ENCODE peak calls at places on chromosomes 1 and 21, in nine cellular contexts. L is heart right ventricle; F is cardiac muscle cell; J is CD8-positive, alpha-beta T cell; Y is cardiac fibroblast; V is thyroid gland; X is mucosa of descending colon; H is fibroblast of lung; Z is tibial nerve. D is an unnamed sample.

GRCh38 chr1:159826436-159827101 is at the start of gene SLAMF8:
- DNase-seq in L (no peak), F (no peak), J (peak), Y (no peak), V (peak), X (peak), H (no peak), Z (peak), D (peak)

GRCh38 chr1:26302733-26303405 is 3.6 kb downstream of the UBXN11 start:
- DNase-seq in L (no peak), F (no peak), J (no peak), Y (peak), V (no peak), X (no peak), H (peak), Z (no peak), D (no peak)

GRCh38 chr1:168428063-168428731 is 115.6 kb downstream of the XCL2 start:
- DNase-seq in L (peak), F (peak), J (no peak), Y (peak), V (no peak), X (no peak), H (peak), Z (no peak), D (peak)

GRCh38 chr1:220294754-220295419 is 22.6 kb upstream of the RAB3GAP2 start:
- DNase-seq in L (no peak), F (no peak), J (no peak), Y (no peak), V (no peak), X (no peak), H (peak), Z (no peak), D (no peak)

GRCh38 chr1:223712856-223713494 is 636 bp downstream of the CAPN2 start:
- DNase-seq in L (peak), F (peak), J (peak), Y (no peak), V (peak), X (peak), H (no peak), Z (peak), D (no peak)

GRCh38 chr21:38942617-38943245 is 137.0 kb downstream of the ETS2 start:
- DNase-seq in L (no peak), F (no peak), J (no peak), Y (no peak), V (no peak), X (no peak), H (no peak), Z (no peak), D (no peak)

GRCh38 chr1:215273838-215274516 is 191.4 kb downstream of the KCNK2 start:
- DNase-seq in L (no peak), F (no peak), J (no peak), Y (peak), V (no peak), X (no peak), H (peak), Z (no peak), D (no peak)

GRCh38 chr1:47347735-47348134 is 14.1 kb downstream of the CMPK1 start:
- DNase-seq in L (no peak), F (no peak), J (no peak), Y (no peak), V (no peak), X (no peak), H (no peak), Z (no peak), D (no peak)

GRCh38 chr1:165884690-165885304 is 57.4 kb downstream of the UCK2 start:
- DNase-seq in L (no peak), F (no peak), J (no peak), Y (peak), V (no peak), X (no peak), H (no peak), Z (no peak), D (no peak)

GRCh38 chr1:182428043-182428442 is 21.9 kb upstream of the RGSL1 start:
- DNase-seq in L (no peak), F (no peak), J (no peak), Y (no peak), V (no peak), X (no peak), H (no peak), Z (no peak), D (no peak)

GRCh38 chr1:240258910-240259309 is 167.2 kb downstream of the FMN2 start:
- DNase-seq in L (no peak), F (no peak), J (no peak), Y (peak), V (no peak), X (no peak), H (peak), Z (no peak), D (no peak)

GRCh38 chr1:185215911-185216310 is 58.9 kb downstream of the SWT1 start:
- DNase-seq in L (no peak), F (no peak), J (no peak), Y (no peak), V (no peak), X (no peak), H (peak), Z (no peak), D (no peak)

GRCh38 chr1:67892451-67893125 is 59.3 kb upstream of the GNG12 start:
- DNase-seq in L (no peak), F (no peak), J (no peak), Y (no peak), V (no peak), X (no peak), H (peak), Z (no peak), D (no peak)

GRCh38 chr21:22128671-22129070 is 1130.5 kb downstream of the NCAM2 start:
- DNase-seq in L (no peak), F (no peak), J (no peak), Y (no peak), V (no peak), X (no peak), H (no peak), Z (no peak), D (no peak)

GRCh38 chr1:164380893-164381292 is 178.1 kb upstream of the PBX1 start:
- DNase-seq in L (no peak), F (no peak), J (no peak), Y (peak), V (no peak), X (no peak), H (peak), Z (peak), D (peak)

GRCh38 chr1:67817319-67817718 is 15.9 kb downstream of the GNG12 start:
- DNase-seq in L (no peak), F (no peak), J (no peak), Y (no peak), V (no peak), X (peak), H (no peak), Z (no peak), D (no peak)

GRCh38 chr1:201515062-201515750 is 8.3 kb upstream of the CSRP1 start:
- DNase-seq in L (no peak), F (no peak), J (no peak), Y (no peak), V (no peak), X (no peak), H (no peak), Z (no peak), D (no peak)
- H3K4me3 ChIP-seq in L (no peak), F (no peak), J (no peak), Y (no peak), V (no peak), X (no peak), H (no peak), Z (no peak), D (no peak)

DNA sequence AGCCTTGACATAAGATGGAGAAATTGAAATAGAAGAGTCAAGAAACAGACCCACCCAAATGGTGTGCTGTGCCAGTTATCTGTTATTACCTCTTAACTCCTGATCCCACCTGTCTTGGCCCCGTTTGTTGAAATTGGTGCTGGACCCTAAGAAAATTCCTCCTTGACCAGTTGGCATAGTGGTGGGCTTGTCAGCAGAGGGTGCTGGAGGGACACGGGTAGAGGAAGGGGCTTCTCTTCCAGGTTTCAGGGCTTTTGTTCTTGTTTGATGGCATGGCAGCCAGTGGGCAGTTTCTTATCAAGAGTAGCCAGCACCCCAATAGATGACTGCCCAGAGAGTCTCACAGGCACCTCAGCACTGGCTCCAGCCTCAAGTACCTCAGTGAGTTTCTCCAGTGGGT is 51.6 kb downstream of the PCBP3 start:
- DNase-seq in L (no peak), F (peak), J (no peak), Y (no peak), V (no peak), X (no peak), H (no peak), Z (no peak), D (no peak)
- TF ChIP-seq CTCF in L (no peak), F (peak), J (no peak), Y (no peak), V (no peak), X (no peak), H (no peak), Z (no peak), D (no peak)

DNA sequence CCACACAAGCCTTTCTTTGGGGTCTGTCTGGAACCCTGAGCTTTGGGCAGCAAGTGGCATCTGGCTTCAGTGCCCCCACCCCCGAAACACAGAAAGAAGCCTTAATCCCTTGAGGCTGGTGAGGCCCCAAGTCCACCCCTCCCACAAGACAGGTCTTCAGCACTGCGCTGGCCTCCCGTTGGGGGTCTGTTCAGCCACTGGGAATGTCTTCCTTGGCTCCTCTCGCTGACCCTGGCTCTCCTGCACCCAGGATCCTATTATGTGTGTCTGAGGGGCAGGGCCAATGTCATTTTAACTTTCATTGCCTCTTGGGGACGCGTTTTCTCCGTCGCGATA is 26.9 kb downstream of the ATP8B2 start:
- DNase-seq in L (no peak), F (no peak), J (no peak), Y (no peak), V (no peak), X (peak), H (no peak), Z (no peak), D (no peak)
- H3K4me3 ChIP-seq in L (peak), F (peak), J (peak), Y (peak), V (peak), X (no peak), H (peak), Z (peak), D (no peak)

DNA sequence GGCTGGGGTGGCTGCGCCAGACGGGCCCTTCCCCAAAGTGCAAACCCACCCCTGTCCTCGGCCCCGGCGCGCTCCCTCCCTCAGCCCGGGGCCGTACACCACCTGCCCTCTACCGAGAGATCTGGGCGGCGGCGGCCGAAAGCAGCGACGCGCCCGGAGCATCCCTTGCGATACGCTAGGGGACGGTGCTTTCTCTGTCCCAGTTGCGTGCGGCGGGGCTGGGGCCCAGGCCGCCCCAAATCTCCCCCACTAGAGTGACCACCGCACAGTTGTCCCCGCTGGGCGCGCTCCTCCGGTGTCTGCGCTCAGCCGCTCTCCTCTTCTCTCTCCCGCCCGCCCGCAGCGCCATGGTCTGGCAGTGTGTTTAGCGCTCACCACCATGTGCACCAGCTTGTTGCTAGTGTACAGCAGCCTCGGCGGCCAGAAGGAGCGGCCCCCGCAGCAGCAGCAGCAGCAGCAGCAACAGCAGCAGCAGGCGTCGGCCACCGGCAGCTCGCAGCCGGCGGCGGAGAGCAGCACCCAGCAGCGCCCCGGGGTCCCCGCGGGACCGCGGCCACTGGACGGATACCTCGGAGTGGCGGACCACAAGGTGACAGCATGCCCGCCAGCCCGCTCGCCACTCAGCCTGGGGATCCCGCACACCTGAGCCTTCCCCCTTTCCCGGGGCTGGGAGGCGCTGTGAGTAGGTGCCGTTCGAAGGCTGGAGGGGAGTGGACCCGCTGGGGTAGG is 1.0 kb downstream of the ST6GALNAC5 start:
- DNase-seq in L (peak), F (peak), J (no peak), Y (peak), V (peak), X (no peak), H (peak), Z (peak), D (peak)
- TF ChIP-seq CTCF in L (peak), F (peak), J (no peak), Y (no peak), V (no peak), X (no peak), H (peak), Z (peak), D (peak)